ENCODE peak calls at places on chromosomes 16 and 17, in six cellular contexts. One of them, this sample, is unnamed.

GRCh38 chr16:74455213-74455612 is 33.9 kb upstream of the CLEC18B start:
- DNase-seq in NCI-H774: no peak
- DNase-seq in brain pericyte: no peak
- DNase-seq in psoas muscle: no peak
- DNase-seq in ACHN: no peak
- DNase-seq in iris pigment epithelial cell: peak
- DNase-seq in this sample: peak

GRCh38 chr17:79113699-79114098 is 39.1 kb downstream of the ENGASE start:
- DNase-seq in iris pigment epithelial cell: no peak
- DNase-seq in ACHN: no peak
- DNase-seq in psoas muscle: no peak
- DNase-seq in brain pericyte: no peak
- DNase-seq in NCI-H774: no peak
- DNase-seq in this sample: no peak

GRCh38 chr16:684067-684794 is at the start of gene JMJD8:
- DNase-seq in psoas muscle: peak
- DNase-seq in NCI-H774: peak
- DNase-seq in iris pigment epithelial cell: peak
- DNase-seq in ACHN: peak
- DNase-seq in brain pericyte: peak
- DNase-seq in this sample: peak

GRCh38 chr16:74463888-74464287 is 42.6 kb upstream of the CLEC18B start:
- DNase-seq in NCI-H774: no peak
- DNase-seq in ACHN: no peak
- DNase-seq in iris pigment epithelial cell: no peak
- DNase-seq in brain pericyte: no peak
- DNase-seq in psoas muscle: no peak
- DNase-seq in this sample: no peak

GRCh38 chr16:720507-720989 is 398 bp upstream of the ANTKMT start:
- DNase-seq in brain pericyte: no peak
- DNase-seq in NCI-H774: no peak
- DNase-seq in ACHN: peak
- DNase-seq in iris pigment epithelial cell: peak
- DNase-seq in psoas muscle: peak
- DNase-seq in this sample: peak

GRCh38 chr17:29193146-29193545 is 12.9 kb upstream of the MYO18A start:
- DNase-seq in ACHN: no peak
- DNase-seq in psoas muscle: no peak
- DNase-seq in NCI-H774: no peak
- DNase-seq in brain pericyte: no peak
- DNase-seq in iris pigment epithelial cell: no peak
- DNase-seq in this sample: no peak

GRCh38 chr17:59897090-59897489 is 4.2 kb downstream of the RPS6KB1 start:
- DNase-seq in ACHN: peak
- DNase-seq in iris pigment epithelial cell: peak
- DNase-seq in psoas muscle: no peak
- DNase-seq in NCI-H774: no peak
- DNase-seq in brain pericyte: no peak
- DNase-seq in this sample: no peak

GRCh38 chr16:89918453-89919347 is at the start of gene MC1R:
- DNase-seq in psoas muscle: no peak
- DNase-seq in iris pigment epithelial cell: peak
- DNase-seq in NCI-H774: no peak
- DNase-seq in brain pericyte: no peak
- DNase-seq in ACHN: peak
- DNase-seq in this sample: peak

GRCh38 chr16:86120201-86120981 is 221.4 kb downstream of the IRF8 start:
- DNase-seq in brain pericyte: no peak
- DNase-seq in psoas muscle: no peak
- DNase-seq in NCI-H774: no peak
- DNase-seq in iris pigment epithelial cell: no peak
- DNase-seq in ACHN: no peak
- DNase-seq in this sample: no peak

GRCh38 chr17:40557531-40558299 is 7.6 kb downstream of the CCR7 start:
- DNase-seq in psoas muscle: no peak
- DNase-seq in ACHN: no peak
- DNase-seq in brain pericyte: no peak
- DNase-seq in iris pigment epithelial cell: no peak
- DNase-seq in NCI-H774: no peak
- DNase-seq in this sample: no peak

GRCh38 chr17:67608691-67609090 is 109.0 kb upstream of the NOL11 start:
- DNase-seq in NCI-H774: no peak
- DNase-seq in iris pigment epithelial cell: peak
- DNase-seq in ACHN: no peak
- DNase-seq in psoas muscle: no peak
- DNase-seq in brain pericyte: no peak
- DNase-seq in this sample: peak

GRCh38 chr16:56855201-56855600 is 9.8 kb upstream of the SLC12A3 start:
- DNase-seq in NCI-H774: no peak
- DNase-seq in iris pigment epithelial cell: no peak
- DNase-seq in ACHN: no peak
- DNase-seq in psoas muscle: no peak
- DNase-seq in brain pericyte: no peak
- DNase-seq in this sample: no peak

GRCh38 chr17:21382560-21383495 is 6.7 kb downstream of the KCNJ12 start:
- DNase-seq in brain pericyte: no peak
- DNase-seq in iris pigment epithelial cell: no peak
- DNase-seq in NCI-H774: no peak
- DNase-seq in psoas muscle: no peak
- DNase-seq in ACHN: no peak
- DNase-seq in this sample: no peak

GRCh38 chr16:67471758-67472384 is 9.1 kb downstream of the ATP6V0D1 start:
- DNase-seq in psoas muscle: no peak
- DNase-seq in NCI-H774: no peak
- DNase-seq in brain pericyte: no peak
- DNase-seq in ACHN: no peak
- DNase-seq in iris pigment epithelial cell: no peak
- DNase-seq in this sample: no peak

GRCh38 chr17:40159456-40159855 is 17.8 kb upstream of the RAPGEFL1 start:
- DNase-seq in psoas muscle: no peak
- DNase-seq in brain pericyte: no peak
- DNase-seq in ACHN: no peak
- DNase-seq in NCI-H774: no peak
- DNase-seq in iris pigment epithelial cell: no peak
- DNase-seq in this sample: no peak

GRCh38 chr17:43853546-43853945 is 6.6 kb downstream of the CD300LG start:
- DNase-seq in ACHN: no peak
- DNase-seq in iris pigment epithelial cell: no peak
- DNase-seq in psoas muscle: no peak
- DNase-seq in NCI-H774: no peak
- DNase-seq in brain pericyte: no peak
- DNase-seq in this sample: no peak

GRCh38 chr16:56637814-56638750 is at the start of gene MT1A:
- DNase-seq in psoas muscle: peak
- DNase-seq in iris pigment epithelial cell: peak
- DNase-seq in NCI-H774: peak
- DNase-seq in brain pericyte: no peak
- DNase-seq in ACHN: peak
- DNase-seq in this sample: peak

GRCh38 chr17:27989046-27989445 is 53.4 kb upstream of the NLK start:
- DNase-seq in ACHN: no peak
- DNase-seq in NCI-H774: no peak
- DNase-seq in iris pigment epithelial cell: peak
- DNase-seq in psoas muscle: no peak
- DNase-seq in brain pericyte: no peak
- DNase-seq in this sample: peak

GRCh38 chr17:28412131-28412530 is 6.1 kb upstream of the SLC46A1 start:
- DNase-seq in ACHN: no peak
- DNase-seq in psoas muscle: no peak
- DNase-seq in iris pigment epithelial cell: no peak
- DNase-seq in NCI-H774: no peak
- DNase-seq in brain pericyte: no peak
- DNase-seq in this sample: no peak

GRCh38 chr17:71801301-71801700 is 319.5 kb upstream of the SOX9 start:
- DNase-seq in psoas muscle: no peak
- DNase-seq in NCI-H774: no peak
- DNase-seq in iris pigment epithelial cell: no peak
- DNase-seq in brain pericyte: no peak
- DNase-seq in ACHN: no peak
- DNase-seq in this sample: peak

GRCh38 chr16:85275533-85276249 is 163.4 kb upstream of the CIBAR2 start:
- DNase-seq in brain pericyte: no peak
- DNase-seq in ACHN: peak
- DNase-seq in iris pigment epithelial cell: peak
- DNase-seq in psoas muscle: peak
- DNase-seq in NCI-H774: no peak
- DNase-seq in this sample: no peak

GRCh38 chr17:40960144-40960543 is 6.6 kb downstream of the KRT39 start:
- DNase-seq in brain pericyte: no peak
- DNase-seq in psoas muscle: no peak
- DNase-seq in NCI-H774: no peak
- DNase-seq in ACHN: no peak
- DNase-seq in iris pigment epithelial cell: no peak
- DNase-seq in this sample: no peak

GRCh38 chr16:66637806-66638205 is 33.3 kb downstream of the CMTM3 start:
- DNase-seq in NCI-H774: no peak
- DNase-seq in brain pericyte: no peak
- DNase-seq in ACHN: no peak
- DNase-seq in psoas muscle: no peak
- DNase-seq in iris pigment epithelial cell: no peak
- DNase-seq in this sample: no peak

GRCh38 chr17:75508848-75509450 is 6.4 kb downstream of the CASKIN2 start:
- DNase-seq in ACHN: no peak
- DNase-seq in psoas muscle: peak
- DNase-seq in brain pericyte: no peak
- DNase-seq in iris pigment epithelial cell: no peak
- DNase-seq in NCI-H774: no peak
- DNase-seq in this sample: no peak

GRCh38 chr17:76102944-76103273 is 678 bp downstream of the EXOC7 start:
- DNase-seq in NCI-H774: no peak
- DNase-seq in brain pericyte: no peak
- DNase-seq in iris pigment epithelial cell: no peak
- DNase-seq in ACHN: no peak
- DNase-seq in psoas muscle: no peak
- DNase-seq in this sample: no peak

GRCh38 chr17:18182978-18183333 is 672 bp upstream of the ALKBH5 start:
- DNase-seq in psoas muscle: peak
- DNase-seq in NCI-H774: peak
- DNase-seq in iris pigment epithelial cell: no peak
- DNase-seq in brain pericyte: no peak
- DNase-seq in ACHN: peak
- DNase-seq in this sample: no peak

This sample was measured in astrocyte.